ENCODE peak calls at places on chromosomes 4 and X, in nine cellular contexts. One of them, this sample, is unnamed.

GRCh38 chrX:19005909-19006308 is 22.0 kb upstream of the PHKA2 start:
- DNase-seq in upper lobe of left lung: no peak
- DNase-seq in body of pancreas: no peak
- DNase-seq in small intestine: peak; percentile 17
- DNase-seq in IMR-90: no peak
- DNase-seq in vagina: no peak
- DNase-seq in GM23248: no peak
- DNase-seq in cardiac muscle cell: no peak
- DNase-seq in CD8-positive, alpha-beta memory T cell: no peak
- DNase-seq in this sample: no peak

GRCh38 chr4:23135792-23136645 is 443.3 kb downstream of the GBA3 start:
- DNase-seq in upper lobe of left lung: no peak
- DNase-seq in body of pancreas: no peak
- DNase-seq in small intestine: peak; percentile 29
- DNase-seq in IMR-90: peak; percentile 41
- DNase-seq in vagina: no peak
- DNase-seq in GM23248: peak; percentile 25
- DNase-seq in cardiac muscle cell: peak; percentile 79
- DNase-seq in CD8-positive, alpha-beta memory T cell: no peak
- DNase-seq in this sample: no peak

GRCh38 chrX:97102938-97103337 is 219.2 kb downstream of the RPA4 start:
- DNase-seq in upper lobe of left lung: no peak
- DNase-seq in body of pancreas: no peak
- DNase-seq in small intestine: no peak
- DNase-seq in IMR-90: no peak
- DNase-seq in vagina: no peak
- DNase-seq in GM23248: no peak
- DNase-seq in cardiac muscle cell: no peak
- DNase-seq in CD8-positive, alpha-beta memory T cell: no peak
- DNase-seq in this sample: no peak

GRCh38 chr4:147969573-147969972 is 237.7 kb downstream of the ARHGAP10 start:
- DNase-seq in upper lobe of left lung: no peak
- DNase-seq in body of pancreas: no peak
- DNase-seq in small intestine: no peak
- DNase-seq in IMR-90: no peak
- DNase-seq in vagina: no peak
- DNase-seq in GM23248: no peak
- DNase-seq in cardiac muscle cell: no peak
- DNase-seq in CD8-positive, alpha-beta memory T cell: no peak
- DNase-seq in this sample: no peak

GRCh38 chrX:625137-625691 is 5.4 kb upstream of the SHOX start:
- DNase-seq in upper lobe of left lung: no peak
- DNase-seq in body of pancreas: no peak
- DNase-seq in small intestine: no peak
- DNase-seq in IMR-90: no peak
- DNase-seq in vagina: no peak
- DNase-seq in GM23248: no peak
- DNase-seq in cardiac muscle cell: no peak
- DNase-seq in CD8-positive, alpha-beta memory T cell: no peak
- DNase-seq in this sample: peak; percentile 28

GRCh38 chrX:56530011-56530410 is 33.4 kb upstream of the UBQLN2 start:
- DNase-seq in upper lobe of left lung: no peak
- DNase-seq in body of pancreas: no peak
- DNase-seq in small intestine: no peak
- DNase-seq in IMR-90: no peak
- DNase-seq in vagina: no peak
- DNase-seq in GM23248: no peak
- DNase-seq in cardiac muscle cell: no peak
- DNase-seq in CD8-positive, alpha-beta memory T cell: no peak
- DNase-seq in this sample: no peak

GRCh38 chr4:75671802-75672421 is 1.3 kb downstream of the G3BP2 start:
- DNase-seq in upper lobe of left lung: no peak
- DNase-seq in body of pancreas: no peak
- DNase-seq in small intestine: peak; percentile 10
- DNase-seq in IMR-90: no peak
- DNase-seq in vagina: no peak
- DNase-seq in GM23248: peak; percentile 29
- DNase-seq in cardiac muscle cell: no peak
- DNase-seq in CD8-positive, alpha-beta memory T cell: no peak
- DNase-seq in this sample: no peak

GRCh38 chr4:69470561-69470960 is 25.1 kb downstream of the UGT2B4 start:
- DNase-seq in upper lobe of left lung: no peak
- DNase-seq in body of pancreas: no peak
- DNase-seq in small intestine: no peak
- DNase-seq in IMR-90: no peak
- DNase-seq in vagina: no peak
- DNase-seq in GM23248: no peak
- DNase-seq in cardiac muscle cell: no peak
- DNase-seq in CD8-positive, alpha-beta memory T cell: no peak
- DNase-seq in this sample: no peak

GRCh38 chr4:186826866-186827541 is 103.3 kb upstream of the FAT1 start:
- DNase-seq in upper lobe of left lung: no peak
- DNase-seq in body of pancreas: no peak
- DNase-seq in small intestine: no peak
- DNase-seq in IMR-90: peak; percentile 56
- DNase-seq in vagina: no peak
- DNase-seq in GM23248: no peak
- DNase-seq in cardiac muscle cell: no peak
- DNase-seq in CD8-positive, alpha-beta memory T cell: no peak
- DNase-seq in this sample: no peak

GRCh38 chr4:60134106-60134505 is 1066.0 kb upstream of the ADGRL3 start:
- DNase-seq in upper lobe of left lung: no peak
- DNase-seq in body of pancreas: no peak
- DNase-seq in small intestine: no peak
- DNase-seq in IMR-90: no peak
- DNase-seq in vagina: no peak
- DNase-seq in GM23248: no peak
- DNase-seq in cardiac muscle cell: no peak
- DNase-seq in CD8-positive, alpha-beta memory T cell: no peak
- DNase-seq in this sample: no peak

GRCh38 chr4:94649381-94650128 is 108.2 kb upstream of the BMPR1B start:
- DNase-seq in upper lobe of left lung: no peak
- DNase-seq in body of pancreas: no peak
- DNase-seq in small intestine: no peak
- DNase-seq in IMR-90: peak; percentile 32
- DNase-seq in vagina: no peak
- DNase-seq in GM23248: no peak
- DNase-seq in cardiac muscle cell: no peak
- DNase-seq in CD8-positive, alpha-beta memory T cell: no peak
- DNase-seq in this sample: no peak

GRCh38 chrX:7270018-7270417 is 122.1 kb upstream of the PUDP start:
- DNase-seq in upper lobe of left lung: no peak
- DNase-seq in body of pancreas: no peak
- DNase-seq in small intestine: no peak
- DNase-seq in IMR-90: peak; percentile 58
- DNase-seq in vagina: no peak
- DNase-seq in GM23248: peak; percentile 58
- DNase-seq in cardiac muscle cell: no peak
- DNase-seq in CD8-positive, alpha-beta memory T cell: no peak
- DNase-seq in this sample: no peak

GRCh38 chr4:131344761-131345160 is 1804.3 kb upstream of the PCDH10 start:
- DNase-seq in upper lobe of left lung: no peak
- DNase-seq in body of pancreas: no peak
- DNase-seq in small intestine: no peak
- DNase-seq in IMR-90: no peak
- DNase-seq in vagina: no peak
- DNase-seq in GM23248: no peak
- DNase-seq in cardiac muscle cell: no peak
- DNase-seq in CD8-positive, alpha-beta memory T cell: no peak
- DNase-seq in this sample: no peak

GRCh38 chrX:54641530-54641929 is 111.5 kb downstream of the GNL3L start:
- DNase-seq in upper lobe of left lung: no peak
- DNase-seq in body of pancreas: no peak
- DNase-seq in small intestine: no peak
- DNase-seq in IMR-90: no peak
- DNase-seq in vagina: no peak
- DNase-seq in GM23248: no peak
- DNase-seq in cardiac muscle cell: no peak
- DNase-seq in CD8-positive, alpha-beta memory T cell: no peak
- DNase-seq in this sample: peak; percentile 60

GRCh38 chrX:108131471-108131870 is 39.9 kb downstream of the ATG4A start:
- DNase-seq in upper lobe of left lung: no peak
- DNase-seq in body of pancreas: no peak
- DNase-seq in small intestine: no peak
- DNase-seq in IMR-90: peak; percentile 42
- DNase-seq in vagina: no peak
- DNase-seq in GM23248: peak; percentile 1
- DNase-seq in cardiac muscle cell: no peak
- DNase-seq in CD8-positive, alpha-beta memory T cell: no peak
- DNase-seq in this sample: no peak

GRCh38 chr4:144817081-144817480 is 171.1 kb downstream of the HHIP start:
- DNase-seq in upper lobe of left lung: no peak
- DNase-seq in body of pancreas: no peak
- DNase-seq in small intestine: no peak
- DNase-seq in IMR-90: no peak
- DNase-seq in vagina: no peak
- DNase-seq in GM23248: no peak
- DNase-seq in cardiac muscle cell: no peak
- DNase-seq in CD8-positive, alpha-beta memory T cell: no peak
- DNase-seq in this sample: no peak

GRCh38 chr4:19809989-19810388 is 441.7 kb upstream of the SLIT2 start:
- DNase-seq in upper lobe of left lung: no peak
- DNase-seq in body of pancreas: no peak
- DNase-seq in small intestine: no peak
- DNase-seq in IMR-90: no peak
- DNase-seq in vagina: no peak
- DNase-seq in GM23248: no peak
- DNase-seq in cardiac muscle cell: no peak
- DNase-seq in CD8-positive, alpha-beta memory T cell: no peak
- DNase-seq in this sample: no peak

GRCh38 chr4:143186634-143187033 is 1.9 kb downstream of the USP38 start:
- DNase-seq in upper lobe of left lung: no peak
- DNase-seq in body of pancreas: no peak
- DNase-seq in small intestine: peak; percentile 21
- DNase-seq in IMR-90: no peak
- DNase-seq in vagina: no peak
- DNase-seq in GM23248: peak; percentile 42
- DNase-seq in cardiac muscle cell: peak; percentile 5
- DNase-seq in CD8-positive, alpha-beta memory T cell: no peak
- DNase-seq in this sample: no peak

GRCh38 chrX:13756381-13756780 is 21.8 kb downstream of the OFD1 start:
- DNase-seq in upper lobe of left lung: no peak
- DNase-seq in body of pancreas: no peak
- DNase-seq in small intestine: no peak
- DNase-seq in IMR-90: no peak
- DNase-seq in vagina: no peak
- DNase-seq in GM23248: no peak
- DNase-seq in cardiac muscle cell: no peak
- DNase-seq in CD8-positive, alpha-beta memory T cell: no peak
- DNase-seq in this sample: no peak
- H3K4me1 ChIP-seq in upper lobe of left lung: peaks cover 9% of the 10 kb centered on the region
- H3K4me1 ChIP-seq in body of pancreas: no peaks in the 10 kb centered on the region
- H3K4me1 ChIP-seq in small intestine: no peaks in the 10 kb centered on the region
- H3K4me1 ChIP-seq in IMR-90: no peaks in the 10 kb centered on the region
- H3K4me1 ChIP-seq in vagina: no peaks in the 10 kb centered on the region
- H3K4me1 ChIP-seq in GM23248: no peaks in the 10 kb centered on the region
- H3K4me1 ChIP-seq in cardiac muscle cell: peaks cover 4% of the 10 kb centered on the region
- H3K4me1 ChIP-seq in CD8-positive, alpha-beta memory T cell: peaks cover 6% of the 10 kb centered on the region
- H3K4me1 ChIP-seq in this sample: no peaks in the 10 kb centered on the region

DNA sequence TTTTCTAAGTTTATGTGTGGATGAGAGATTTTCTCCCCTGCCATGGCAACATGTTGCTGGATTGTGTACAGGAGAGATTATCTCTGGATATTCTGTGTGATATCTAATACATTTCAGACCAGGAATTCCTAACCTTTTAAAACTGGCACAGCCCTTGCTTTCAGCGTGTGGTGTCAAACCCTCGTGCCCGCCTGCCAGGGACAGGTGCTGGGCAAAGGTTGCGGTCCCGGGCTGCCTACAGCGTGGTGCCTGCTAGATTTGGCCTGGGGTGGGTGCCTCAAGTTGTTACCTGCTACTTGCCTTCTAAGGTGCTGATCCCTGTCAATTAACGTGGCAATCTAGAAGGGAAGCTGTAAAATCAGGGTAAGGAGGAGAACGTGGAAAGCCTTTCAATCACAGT is 100.6 kb downstream of the TMEM131L start:
- DNase-seq in upper lobe of left lung: no peak
- DNase-seq in body of pancreas: peak; percentile 84
- DNase-seq in small intestine: peak; percentile 52
- DNase-seq in IMR-90: no peak
- DNase-seq in vagina: no peak
- DNase-seq in GM23248: no peak
- DNase-seq in cardiac muscle cell: no peak
- DNase-seq in CD8-positive, alpha-beta memory T cell: no peak
- DNase-seq in this sample: no peak
- H3K4me1 ChIP-seq in upper lobe of left lung: no peaks in the 10 kb centered on the region
- H3K4me1 ChIP-seq in body of pancreas: peaks cover 63% of the 10 kb centered on the region
- H3K4me1 ChIP-seq in small intestine: peaks cover 2% of the 10 kb centered on the region
- H3K4me1 ChIP-seq in IMR-90: peaks cover 4% of the 10 kb centered on the region
- H3K4me1 ChIP-seq in vagina: peaks cover 15% of the 10 kb centered on the region
- H3K4me1 ChIP-seq in GM23248: peaks cover 7% of the 10 kb centered on the region
- H3K4me1 ChIP-seq in cardiac muscle cell: no peaks in the 10 kb centered on the region
- H3K4me1 ChIP-seq in CD8-positive, alpha-beta memory T cell: peaks cover 28% of the 10 kb centered on the region
- H3K4me1 ChIP-seq in this sample: no peaks in the 10 kb centered on the region

DNA sequence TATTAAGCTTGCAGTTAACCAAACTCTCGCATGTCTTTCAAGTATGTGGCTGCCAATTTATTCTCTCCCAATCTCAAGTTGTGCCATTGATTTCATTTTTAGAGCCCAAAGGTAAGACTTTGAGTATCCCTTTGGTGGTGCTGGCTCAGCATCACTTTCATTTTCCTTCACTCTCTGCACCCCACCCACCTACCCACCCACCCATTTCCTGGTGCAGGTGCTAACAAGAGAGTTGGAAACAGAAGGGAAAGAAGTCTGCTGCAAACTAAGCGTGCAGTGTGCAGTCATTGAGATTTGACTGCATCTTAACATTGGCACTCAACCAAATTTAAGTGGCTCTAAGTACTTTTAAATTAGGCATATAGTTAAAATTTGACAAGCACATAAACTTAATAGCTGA is 184.4 kb downstream of the KDR start:
- DNase-seq in upper lobe of left lung: no peak
- DNase-seq in body of pancreas: no peak
- DNase-seq in small intestine: no peak
- DNase-seq in IMR-90: no peak
- DNase-seq in vagina: no peak
- DNase-seq in GM23248: no peak
- DNase-seq in cardiac muscle cell: no peak
- DNase-seq in CD8-positive, alpha-beta memory T cell: no peak
- DNase-seq in this sample: no peak
- H3K4me1 ChIP-seq in upper lobe of left lung: no peaks in the 10 kb centered on the region
- H3K4me1 ChIP-seq in body of pancreas: no peaks in the 10 kb centered on the region
- H3K4me1 ChIP-seq in small intestine: no peaks in the 10 kb centered on the region
- H3K4me1 ChIP-seq in IMR-90: no peaks in the 10 kb centered on the region
- H3K4me1 ChIP-seq in vagina: no peaks in the 10 kb centered on the region
- H3K4me1 ChIP-seq in GM23248: no peaks in the 10 kb centered on the region
- H3K4me1 ChIP-seq in cardiac muscle cell: no peaks in the 10 kb centered on the region
- H3K4me1 ChIP-seq in CD8-positive, alpha-beta memory T cell: peaks cover 23% of the 10 kb centered on the region
- H3K4me1 ChIP-seq in this sample: no peaks in the 10 kb centered on the region

DNA sequence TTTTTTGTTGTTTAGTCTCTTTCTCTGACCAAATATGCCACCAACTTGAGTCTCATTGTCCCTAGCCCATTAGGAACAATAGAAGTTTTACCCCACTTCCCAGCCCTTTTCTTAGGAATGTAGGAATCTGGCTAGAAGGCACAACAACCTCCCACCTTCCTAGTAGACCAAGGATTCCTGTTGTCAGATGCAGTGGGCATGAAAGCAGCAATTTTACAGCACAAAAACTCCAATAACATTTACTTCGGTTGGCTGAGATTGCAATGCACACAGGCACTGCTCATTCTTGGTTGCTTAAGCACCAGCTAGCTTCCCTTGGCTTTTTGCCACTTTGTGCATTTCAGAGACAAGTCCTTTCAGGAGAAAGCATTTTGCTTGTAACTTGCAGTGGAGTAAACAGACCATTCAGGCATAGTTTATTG is 312.8 kb downstream of the TENM3 start:
- DNase-seq in upper lobe of left lung: no peak
- DNase-seq in body of pancreas: no peak
- DNase-seq in small intestine: no peak
- DNase-seq in IMR-90: peak; percentile 91
- DNase-seq in vagina: no peak
- DNase-seq in GM23248: peak; percentile 50
- DNase-seq in cardiac muscle cell: no peak
- DNase-seq in CD8-positive, alpha-beta memory T cell: no peak
- DNase-seq in this sample: peak; percentile 66
- H3K4me1 ChIP-seq in upper lobe of left lung: peaks cover 10% of the 10 kb centered on the region
- H3K4me1 ChIP-seq in body of pancreas: no peaks in the 10 kb centered on the region
- H3K4me1 ChIP-seq in small intestine: no peaks in the 10 kb centered on the region
- H3K4me1 ChIP-seq in IMR-90: peaks cover 11% of the 10 kb centered on the region
- H3K4me1 ChIP-seq in vagina: peaks cover 11% of the 10 kb centered on the region
- H3K4me1 ChIP-seq in GM23248: no peaks in the 10 kb centered on the region
- H3K4me1 ChIP-seq in cardiac muscle cell: peaks cover 17% of the 10 kb centered on the region
- H3K4me1 ChIP-seq in CD8-positive, alpha-beta memory T cell: no peaks in the 10 kb centered on the region
- H3K4me1 ChIP-seq in this sample: peaks cover 20% of the 10 kb centered on the region

This sample was measured in endodermal cell.